ENCODE peak calls at places on chromosomes 13 and 19, in six cellular contexts. One of them, this sample, is unnamed. For H3K36me3, the result is how much of the 10 kb centered on the place peaks cover.

GRCh38 chr13:72453161-72453560 is 274.3 kb downstream of the MZT1 start:
- DNase-seq in MG63: no peak
- DNase-seq in fibroblast of lung: no peak
- DNase-seq in IMR-90: no peak
- DNase-seq in WERI-Rb-1: no peak
- DNase-seq in transverse colon: no peak
- DNase-seq in this sample: no peak

GRCh38 chr19:10602330-10603083 is 15.4 kb upstream of the AP1M2 start:
- DNase-seq in WERI-Rb-1: peak
- DNase-seq in MG63: peak
- DNase-seq in fibroblast of lung: peak
- DNase-seq in IMR-90: peak
- DNase-seq in transverse colon: peak
- DNase-seq in this sample: peak

GRCh38 chr19:44623080-44623479 is 9.7 kb downstream of the IGSF23 start:
- DNase-seq in WERI-Rb-1: no peak
- DNase-seq in fibroblast of lung: no peak
- DNase-seq in IMR-90: peak
- DNase-seq in transverse colon: no peak
- DNase-seq in MG63: no peak
- DNase-seq in this sample: no peak

GRCh38 chr19:6890421-6890913 is 3.1 kb downstream of the ADGRE1 start:
- DNase-seq in IMR-90: no peak
- DNase-seq in transverse colon: no peak
- DNase-seq in MG63: no peak
- DNase-seq in fibroblast of lung: no peak
- DNase-seq in WERI-Rb-1: no peak
- DNase-seq in this sample: no peak

GRCh38 chr13:86572115-86572514 is 772.9 kb upstream of the SLITRK6 start:
- DNase-seq in WERI-Rb-1: no peak
- DNase-seq in IMR-90: peak
- DNase-seq in transverse colon: no peak
- DNase-seq in fibroblast of lung: peak
- DNase-seq in MG63: no peak
- DNase-seq in this sample: no peak

GRCh38 chr19:2775556-2776430 is 7.3 kb downstream of the SGTA start:
- DNase-seq in MG63: peak
- DNase-seq in IMR-90: peak
- DNase-seq in fibroblast of lung: peak
- DNase-seq in WERI-Rb-1: no peak
- DNase-seq in transverse colon: peak
- DNase-seq in this sample: no peak

GRCh38 chr19:8489591-8490394 is 12.6 kb downstream of the PRAM1 start:
- DNase-seq in transverse colon: no peak
- DNase-seq in IMR-90: no peak
- DNase-seq in fibroblast of lung: no peak
- DNase-seq in WERI-Rb-1: no peak
- DNase-seq in MG63: no peak
- DNase-seq in this sample: peak

GRCh38 chr19:5907216-5907615 is 2.5 kb downstream of the VMAC start:
- DNase-seq in WERI-Rb-1: peak
- DNase-seq in IMR-90: no peak
- DNase-seq in MG63: no peak
- DNase-seq in transverse colon: no peak
- DNase-seq in fibroblast of lung: no peak
- DNase-seq in this sample: no peak

GRCh38 chr19:45103200-45103624 is 10.2 kb downstream of the PPP1R37 start:
- DNase-seq in fibroblast of lung: peak
- DNase-seq in MG63: no peak
- DNase-seq in WERI-Rb-1: no peak
- DNase-seq in IMR-90: no peak
- DNase-seq in transverse colon: no peak
- DNase-seq in this sample: peak

GRCh38 chr13:73195091-73195490 is 136.3 kb downstream of the KLF5 start:
- DNase-seq in fibroblast of lung: no peak
- DNase-seq in transverse colon: no peak
- DNase-seq in WERI-Rb-1: no peak
- DNase-seq in MG63: no peak
- DNase-seq in IMR-90: no peak
- DNase-seq in this sample: no peak

GRCh38 chr19:1417681-1418493 is 10.5 kb downstream of the DAZAP1 start:
- DNase-seq in transverse colon: no peak
- DNase-seq in WERI-Rb-1: no peak
- DNase-seq in fibroblast of lung: no peak
- DNase-seq in MG63: no peak
- DNase-seq in IMR-90: no peak
- DNase-seq in this sample: no peak

GRCh38 chr19:45327404-45328143 is 4.9 kb upstream of the CKM start:
- DNase-seq in transverse colon: no peak
- DNase-seq in WERI-Rb-1: no peak
- DNase-seq in MG63: no peak
- DNase-seq in fibroblast of lung: no peak
- DNase-seq in IMR-90: no peak
- DNase-seq in this sample: no peak

GRCh38 chr19:45059258-45059965 is 16.9 kb downstream of the ZNF296 start:
- DNase-seq in MG63: peak
- DNase-seq in transverse colon: peak
- DNase-seq in fibroblast of lung: peak
- DNase-seq in IMR-90: peak
- DNase-seq in WERI-Rb-1: peak
- DNase-seq in this sample: peak

GRCh38 chr13:40115456-40115855 is 460.0 kb downstream of the COG6 start:
- DNase-seq in MG63: no peak
- DNase-seq in transverse colon: no peak
- DNase-seq in WERI-Rb-1: no peak
- DNase-seq in fibroblast of lung: no peak
- DNase-seq in IMR-90: no peak
- DNase-seq in this sample: no peak

GRCh38 chr13:45289936-45290563 is 50.9 kb downstream of the TPT1 start:
- DNase-seq in WERI-Rb-1: no peak
- DNase-seq in transverse colon: no peak
- DNase-seq in MG63: no peak
- DNase-seq in IMR-90: no peak
- DNase-seq in fibroblast of lung: no peak
- DNase-seq in this sample: no peak

GRCh38 chr13:20174656-20175405 is 14.0 kb upstream of the GJA3 start:
- DNase-seq in fibroblast of lung: peak
- DNase-seq in IMR-90: peak
- DNase-seq in WERI-Rb-1: no peak
- DNase-seq in transverse colon: peak
- DNase-seq in MG63: peak
- DNase-seq in this sample: peak

GRCh38 chr13:106143392-106143791 is 392.1 kb downstream of the EFNB2 start:
- DNase-seq in MG63: no peak
- DNase-seq in WERI-Rb-1: no peak
- DNase-seq in IMR-90: peak
- DNase-seq in transverse colon: no peak
- DNase-seq in fibroblast of lung: peak
- DNase-seq in this sample: no peak

GRCh38 chr13:101640797-101641400 is 188.4 kb downstream of the ITGBL1 start:
- DNase-seq in transverse colon: no peak
- DNase-seq in WERI-Rb-1: no peak
- DNase-seq in fibroblast of lung: peak
- DNase-seq in MG63: no peak
- DNase-seq in IMR-90: peak
- DNase-seq in this sample: no peak

GRCh38 chr13:20057963-20058362 is 99.4 kb downstream of the ZMYM2 start:
- DNase-seq in fibroblast of lung: no peak
- DNase-seq in transverse colon: no peak
- DNase-seq in WERI-Rb-1: no peak
- DNase-seq in MG63: no peak
- DNase-seq in IMR-90: no peak
- DNase-seq in this sample: no peak

GRCh38 chr19:39154626-39155100 is 29.1 kb downstream of the PAK4 start:
- DNase-seq in MG63: no peak
- DNase-seq in IMR-90: no peak
- DNase-seq in WERI-Rb-1: peak
- DNase-seq in fibroblast of lung: no peak
- DNase-seq in transverse colon: peak
- DNase-seq in this sample: peak

GRCh38 chr13:41224113-41225110 is 30.0 kb upstream of the KBTBD7 start:
- DNase-seq in IMR-90: peak
- DNase-seq in fibroblast of lung: peak
- DNase-seq in MG63: peak
- DNase-seq in transverse colon: no peak
- DNase-seq in WERI-Rb-1: no peak
- DNase-seq in this sample: no peak

GRCh38 chr13:57799624-57800023 is 168.1 kb downstream of the PCDH17 start:
- DNase-seq in fibroblast of lung: no peak
- DNase-seq in WERI-Rb-1: no peak
- DNase-seq in MG63: no peak
- DNase-seq in transverse colon: no peak
- DNase-seq in IMR-90: no peak
- DNase-seq in this sample: no peak

GRCh38 chr13:106537521-106537920 is 2.1 kb upstream of the EFNB2 start:
- DNase-seq in MG63: no peak
- DNase-seq in WERI-Rb-1: no peak
- DNase-seq in IMR-90: no peak
- DNase-seq in fibroblast of lung: no peak
- DNase-seq in transverse colon: no peak
- DNase-seq in this sample: no peak

GRCh38 chr19:2469102-2469914 is 6.6 kb upstream of the GADD45B start:
- DNase-seq in transverse colon: no peak
- DNase-seq in fibroblast of lung: peak
- DNase-seq in WERI-Rb-1: no peak
- DNase-seq in IMR-90: peak
- DNase-seq in MG63: peak
- DNase-seq in this sample: peak

GRCh38 chr13:65836066-65836465 is 1394.1 kb downstream of the PCDH9 start:
- DNase-seq in fibroblast of lung: no peak
- DNase-seq in WERI-Rb-1: no peak
- DNase-seq in IMR-90: no peak
- DNase-seq in transverse colon: no peak
- DNase-seq in MG63: no peak
- DNase-seq in this sample: no peak

GRCh38 chr19:56350416-56351045 is 35.9 kb upstream of the ZSCAN5A start:
- DNase-seq in WERI-Rb-1: peak
- DNase-seq in transverse colon: peak
- DNase-seq in MG63: peak
- DNase-seq in IMR-90: peak
- DNase-seq in fibroblast of lung: peak
- DNase-seq in this sample: peak

GRCh38 chr13:41200126-41200525 is 5.8 kb upstream of the KBTBD7 start:
- DNase-seq in transverse colon: no peak
- DNase-seq in IMR-90: no peak
- DNase-seq in fibroblast of lung: no peak
- DNase-seq in WERI-Rb-1: no peak
- DNase-seq in MG63: no peak
- DNase-seq in this sample: no peak

GRCh38 chr13:107458269-107458668 is 757.1 kb downstream of the LIG4 start:
- DNase-seq in MG63: no peak
- DNase-seq in transverse colon: no peak
- DNase-seq in WERI-Rb-1: no peak
- DNase-seq in IMR-90: no peak
- DNase-seq in fibroblast of lung: no peak
- DNase-seq in this sample: no peak

GRCh38 chr19:35153701-35154534 is 617 bp upstream of the FXYD5 start:
- DNase-seq in transverse colon: peak
- DNase-seq in fibroblast of lung: no peak
- DNase-seq in MG63: peak
- DNase-seq in IMR-90: no peak
- DNase-seq in WERI-Rb-1: peak
- DNase-seq in this sample: peak

GRCh38 chr19:35320285-35320706 is 8.7 kb upstream of the CD22 start:
- DNase-seq in WERI-Rb-1: no peak
- DNase-seq in fibroblast of lung: no peak
- DNase-seq in IMR-90: no peak
- DNase-seq in MG63: no peak
- DNase-seq in transverse colon: no peak
- DNase-seq in this sample: no peak

GRCh38 chr13:106710267-106710666 is 142.3 kb upstream of the ARGLU1 start:
- DNase-seq in IMR-90: no peak
- DNase-seq in transverse colon: no peak
- DNase-seq in WERI-Rb-1: no peak
- DNase-seq in MG63: peak
- DNase-seq in fibroblast of lung: peak
- DNase-seq in this sample: no peak

GRCh38 chr19:50514346-50515167 is 844 bp upstream of the ASPDH start:
- DNase-seq in IMR-90: no peak
- DNase-seq in transverse colon: no peak
- DNase-seq in fibroblast of lung: no peak
- DNase-seq in MG63: no peak
- DNase-seq in WERI-Rb-1: no peak
- DNase-seq in this sample: peak

GRCh38 chr19:19657397-19657783 is 6.1 kb downstream of the ATP13A1 start:
- DNase-seq in WERI-Rb-1: peak
- DNase-seq in fibroblast of lung: no peak
- DNase-seq in IMR-90: no peak
- DNase-seq in transverse colon: no peak
- DNase-seq in MG63: no peak
- DNase-seq in this sample: peak
- H3K36me3 ChIP-seq in WERI-Rb-1: half or more
- H3K36me3 ChIP-seq in fibroblast of lung: under half
- H3K36me3 ChIP-seq in IMR-90: half or more
- H3K36me3 ChIP-seq in transverse colon: half or more
- H3K36me3 ChIP-seq in MG63: half or more
- H3K36me3 ChIP-seq in this sample: half or more

GRCh38 chr19:32674959-32675719 is at the start of gene ANKRD27:
- DNase-seq in WERI-Rb-1: peak
- DNase-seq in fibroblast of lung: peak
- DNase-seq in MG63: peak
- DNase-seq in IMR-90: peak
- DNase-seq in transverse colon: peak
- DNase-seq in this sample: peak
- H3K36me3 ChIP-seq in WERI-Rb-1: under half
- H3K36me3 ChIP-seq in fibroblast of lung: under half
- H3K36me3 ChIP-seq in MG63: under half
- H3K36me3 ChIP-seq in IMR-90: under half
- H3K36me3 ChIP-seq in transverse colon: under half
- H3K36me3 ChIP-seq in this sample: under half

DNA sequence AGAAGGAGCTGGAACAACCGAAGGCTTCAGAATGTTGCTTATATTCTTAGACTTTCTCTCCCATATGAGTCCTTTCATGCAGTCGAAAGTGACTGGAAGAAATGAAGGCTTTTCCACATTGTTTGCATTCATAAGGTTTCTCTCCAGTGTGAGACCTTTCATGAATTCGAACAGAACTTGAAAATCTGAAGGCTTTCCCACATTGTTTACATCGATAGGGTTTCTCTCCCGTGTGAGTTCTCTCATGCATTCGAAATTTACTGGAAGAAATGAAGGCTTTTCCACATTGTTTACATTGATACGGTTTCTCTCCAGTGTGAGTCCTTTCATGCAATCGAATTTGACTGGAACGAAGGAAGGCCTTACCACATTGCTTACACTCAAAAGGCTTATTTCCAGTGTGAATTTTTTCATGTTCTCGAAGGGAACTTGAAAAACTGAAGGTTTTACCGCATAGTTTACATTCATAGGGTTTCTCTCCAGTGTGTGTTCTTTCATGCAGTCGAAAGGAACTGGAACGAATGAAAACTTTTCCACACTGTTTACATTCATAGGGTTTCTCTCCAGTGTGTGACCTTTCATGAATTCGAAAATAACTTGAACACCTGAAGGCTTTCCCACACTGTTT is 21.5 kb downstream of the ZNF14 start:
- DNase-seq in WERI-Rb-1: no peak
- DNase-seq in MG63: no peak
- DNase-seq in transverse colon: no peak
- DNase-seq in IMR-90: no peak
- DNase-seq in fibroblast of lung: no peak
- DNase-seq in this sample: no peak
- H3K36me3 ChIP-seq in WERI-Rb-1: half or more
- H3K36me3 ChIP-seq in MG63: half or more
- H3K36me3 ChIP-seq in transverse colon: half or more
- H3K36me3 ChIP-seq in IMR-90: under half
- H3K36me3 ChIP-seq in fibroblast of lung: under half
- H3K36me3 ChIP-seq in this sample: under half

GRCh38 chr19:49180659-49181058 is 23.1 kb downstream of the TRPM4 start:
- DNase-seq in transverse colon: no peak
- DNase-seq in MG63: no peak
- DNase-seq in IMR-90: no peak
- DNase-seq in fibroblast of lung: no peak
- DNase-seq in WERI-Rb-1: no peak
- DNase-seq in this sample: no peak
- H3K36me3 ChIP-seq in transverse colon: under half
- H3K36me3 ChIP-seq in MG63: under half
- H3K36me3 ChIP-seq in IMR-90: under half
- H3K36me3 ChIP-seq in fibroblast of lung: under half
- H3K36me3 ChIP-seq in WERI-Rb-1: under half
- H3K36me3 ChIP-seq in this sample: under half

This sample was measured in H7.